ENCODE peak calls at places on chromosomes 7 and 10, in seven cellular contexts. N is prostate gland, A is esophagus squamous epithelium, L is transverse colon, E is IMR-90, X is uterus, J is heart left ventricle. D is an unnamed sample. For H3K36me3, the result is how much of the 10 kb centered on the place peaks cover.

GRCh38 chr10:71426058-71426605 is 29.4 kb downstream of the CDH23 start:
- DNase-seq in N (no peak), A (no peak), L (no peak), E (no peak), X (no peak), J (no peak), D (no peak)

GRCh38 chr7:117479480-117480224 is at the start of gene CFTR:
- DNase-seq in N (peak), A (no peak), L (peak), E (no peak), X (peak), J (peak), D (peak)

GRCh38 chr7:51366930-51367613 is 50.5 kb upstream of the COBL start:
- DNase-seq in N (peak), A (no peak), L (peak), E (peak), X (no peak), J (peak), D (peak)

GRCh38 chr7:22671177-22671879 is 55.7 kb upstream of the IL6 start:
- DNase-seq in N (no peak), A (no peak), L (no peak), E (peak), X (no peak), J (no peak), D (no peak)

GRCh38 chr7:97390915-97391593 is 273.6 kb downstream of the SDHAF3 start:
- DNase-seq in N (no peak), A (no peak), L (no peak), E (no peak), X (no peak), J (no peak), D (no peak)

GRCh38 chr10:132172091-132173066 is 14.4 kb upstream of the DPYSL4 start:
- DNase-seq in N (no peak), A (no peak), L (no peak), E (no peak), X (no peak), J (peak), D (peak)

GRCh38 chr7:138239244-138239643 is 163.0 kb downstream of the AKR1D1 start:
- DNase-seq in N (no peak), A (no peak), L (no peak), E (no peak), X (no peak), J (no peak), D (no peak)

GRCh38 chr7:103134866-103135554 is 13.9 kb downstream of the NAPEPLD start:
- DNase-seq in N (no peak), A (no peak), L (no peak), E (no peak), X (no peak), J (no peak), D (no peak)

GRCh38 chr7:157684157-157684595 is 347.4 kb downstream of the DNAJB6 start:
- DNase-seq in N (no peak), A (no peak), L (no peak), E (no peak), X (no peak), J (no peak), D (no peak)

GRCh38 chr7:95723583-95724180 is 48.7 kb upstream of the DYNC1I1 start:
- DNase-seq in N (peak), A (no peak), L (no peak), E (peak), X (no peak), J (peak), D (peak)

GRCh38 chr7:43647772-43648643 is 65.1 kb downstream of the STK17A start:
- DNase-seq in N (peak), A (no peak), L (peak), E (peak), X (peak), J (peak), D (peak)

GRCh38 chr10:131825150-131825907 is 75.5 kb upstream of the PPP2R2D start:
- DNase-seq in N (no peak), A (no peak), L (no peak), E (no peak), X (no peak), J (no peak), D (no peak)

GRCh38 chr10:13054844-13055243 is 45.1 kb upstream of the OPTN start:
- DNase-seq in N (no peak), A (no peak), L (no peak), E (no peak), X (peak), J (no peak), D (no peak)

GRCh38 chr10:77737608-77738007 is 100.0 kb upstream of the KCNMA1 start:
- DNase-seq in N (no peak), A (no peak), L (no peak), E (peak), X (no peak), J (no peak), D (no peak)

GRCh38 chr7:98881561-98882315 is 3.4 kb downstream of the TRRAP start:
- DNase-seq in N (no peak), A (no peak), L (no peak), E (no peak), X (no peak), J (no peak), D (no peak)

GRCh38 chr7:157522954-157523353 is 186.2 kb downstream of the DNAJB6 start:
- DNase-seq in N (no peak), A (no peak), L (no peak), E (no peak), X (no peak), J (no peak), D (no peak)

GRCh38 chr10:90674927-90675326 is 182.9 kb downstream of the HTR7 start:
- DNase-seq in N (no peak), A (no peak), L (peak), E (peak), X (no peak), J (no peak), D (no peak)

GRCh38 chr7:149558149-149558861 is 60.7 kb upstream of the ZNF746 start:
- DNase-seq in N (no peak), A (no peak), L (no peak), E (peak), X (no peak), J (no peak), D (no peak)

GRCh38 chr7:1247527-1248041 is 14.9 kb downstream of the UNCX start:
- DNase-seq in N (no peak), A (no peak), L (no peak), E (no peak), X (no peak), J (no peak), D (no peak)

GRCh38 chr7:132604090-132604489 is 27.8 kb upstream of the PLXNA4 start:
- DNase-seq in N (no peak), A (no peak), L (no peak), E (no peak), X (no peak), J (no peak), D (no peak)

GRCh38 chr10:90344226-90344625 is 513.6 kb downstream of the HTR7 start:
- DNase-seq in N (no peak), A (no peak), L (no peak), E (no peak), X (no peak), J (no peak), D (no peak)

GRCh38 chr10:132497083-132497680 is 40.4 kb upstream of the INPP5A start:
- DNase-seq in N (no peak), A (no peak), L (no peak), E (no peak), X (peak), J (no peak), D (peak)

GRCh38 chr7:66707825-66708224 is 32.7 kb upstream of the RABGEF1 start:
- DNase-seq in N (no peak), A (no peak), L (no peak), E (no peak), X (no peak), J (no peak), D (no peak)

GRCh38 chr7:122525355-122525754 is 173.6 kb downstream of the RNF133 start:
- DNase-seq in N (no peak), A (no peak), L (no peak), E (no peak), X (no peak), J (no peak), D (no peak)

DNA sequence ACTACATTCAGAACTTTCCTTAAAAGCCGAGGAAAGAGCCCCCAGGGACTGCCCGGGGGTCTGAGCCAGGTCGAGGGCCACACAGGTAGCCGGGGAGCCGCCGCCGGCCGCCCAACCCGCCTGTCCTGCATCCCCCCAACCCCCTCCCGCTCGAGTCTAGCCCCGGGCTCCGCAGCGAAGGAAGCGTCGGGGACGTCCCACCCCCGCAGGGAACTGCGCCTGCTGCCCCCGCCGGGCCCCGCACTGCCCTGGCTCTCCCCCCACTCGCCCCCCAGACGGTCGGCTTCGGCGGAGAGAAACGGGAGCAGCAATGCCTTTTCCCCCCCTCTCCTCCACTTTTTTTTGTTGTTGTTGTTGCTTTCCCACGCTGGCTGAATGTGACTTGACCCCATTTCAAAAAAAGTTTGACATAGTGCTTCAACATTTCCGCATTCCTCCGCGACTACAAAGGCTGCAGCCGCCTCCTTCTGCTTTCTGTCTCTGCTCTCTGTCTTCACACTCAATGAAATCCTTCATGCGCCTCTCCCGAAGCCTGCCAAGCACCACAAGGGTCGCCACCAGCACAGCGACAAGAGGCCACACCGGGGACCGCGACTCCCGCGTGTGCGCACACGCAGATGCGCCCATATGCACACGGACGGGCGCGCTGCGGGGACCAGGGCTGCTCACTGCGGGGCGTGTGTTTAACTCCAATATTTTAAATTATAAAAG is 1.1 kb downstream of the CDK6 start:
- DNase-seq in N (peak), A (no peak), L (peak), E (peak), X (peak), J (peak), D (peak)
- TF ChIP-seq POLR2A in N (no peak), A (no peak), L (no peak), E (no peak), X (no peak), J (no peak), D (no peak)

DNA sequence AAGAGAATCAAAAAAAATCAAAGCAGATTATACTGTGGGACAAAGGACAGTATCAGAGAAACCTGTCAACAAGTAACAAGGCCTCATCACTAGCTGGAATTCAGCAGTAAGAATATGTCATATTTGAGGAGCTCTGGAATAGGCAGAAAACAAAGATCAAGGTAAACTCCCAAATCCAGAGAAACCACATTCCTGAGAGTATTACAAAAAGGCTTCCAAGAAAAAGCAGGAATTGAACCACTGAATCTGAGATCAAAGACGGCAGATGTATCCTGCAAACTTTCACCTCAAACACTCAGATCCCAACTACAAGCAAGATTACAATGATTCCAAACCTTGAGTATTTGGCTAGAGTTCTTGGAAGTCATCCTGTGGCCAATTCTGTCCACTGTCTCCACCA is 16.3 kb downstream of the TPK1 start:
- DNase-seq in N (no peak), A (no peak), L (no peak), E (no peak), X (no peak), J (no peak), D (no peak)
- H3K27ac ChIP-seq in N (no peak), A (no peak), L (no peak), E (no peak), X (no peak), J (no peak), D (no peak)

DNA sequence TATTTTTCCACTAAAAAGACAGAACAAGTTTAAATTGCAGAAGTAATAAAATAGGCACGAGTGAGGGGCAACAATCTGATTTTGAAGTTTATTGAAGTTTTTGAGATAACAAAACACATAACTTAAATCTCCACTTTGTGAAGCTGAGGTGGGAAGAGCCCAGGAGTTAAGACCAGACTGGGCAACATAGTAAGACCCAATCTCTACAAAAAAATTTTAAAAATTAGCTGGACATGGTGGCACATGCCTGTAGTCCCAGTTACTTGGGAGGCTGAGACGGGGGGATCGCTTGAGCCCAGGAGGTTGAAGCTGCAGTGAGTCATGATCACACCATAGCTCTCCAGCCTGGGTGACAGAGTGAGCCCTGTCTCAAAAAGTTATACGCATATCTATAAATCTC is 11.2 kb downstream of the UPF2 start:
- DNase-seq in N (no peak), A (no peak), L (no peak), E (no peak), X (no peak), J (no peak), D (no peak)
- H3K36me3 ChIP-seq in N (under half), A (under half), L (under half), E (under half), X (under half), J (half or more), D (under half)

DNA sequence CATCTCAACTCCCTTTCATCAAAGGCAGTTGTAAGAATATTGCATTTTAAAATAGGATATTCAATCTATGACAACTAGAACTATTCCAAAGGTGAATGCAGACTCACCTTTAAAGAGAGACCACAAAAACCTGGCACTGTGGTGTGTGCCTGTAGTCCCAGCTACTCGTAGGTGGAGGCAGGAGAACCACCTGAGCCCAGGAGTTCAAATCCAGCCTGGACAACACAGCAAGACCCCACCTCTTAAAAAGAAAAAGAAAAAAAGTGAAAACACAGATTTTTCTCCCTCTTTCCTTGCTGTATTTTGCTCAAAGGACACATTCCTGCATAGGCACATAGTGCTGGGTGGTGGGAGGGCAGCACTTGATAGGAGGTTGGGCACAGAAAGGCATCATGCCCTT is 739 bp upstream of the ALDH18A1 start:
- DNase-seq in N (no peak), A (no peak), L (no peak), E (no peak), X (no peak), J (no peak), D (no peak)
- TF ChIP-seq POLR2A in N (no peak), A (no peak), L (no peak), E (no peak), X (no peak), J (no peak), D (no peak)

GRCh38 chr7:125122225-125122624 is 192.6 kb upstream of the POT1 start:
- DNase-seq in N (no peak), A (no peak), L (no peak), E (no peak), X (no peak), J (no peak), D (no peak)
- H3K27ac ChIP-seq in N (no peak), A (no peak), L (no peak), E (no peak), X (no peak), J (no peak), D (no peak)